ENCODE peak calls at places on chromosome 10, in five cellular contexts. Q is foreskin fibroblast, X is colonic mucosa, K is AG09309, J is H7. Y is an unnamed sample.

GRCh38 chr10:26556756-26557640 is 118.9 kb downstream of the APBB1IP start:
- DNase-seq in Q (peak; percentile 47), X (no peak), K (peak; percentile 45), J (peak; percentile 65), Y (no peak)

GRCh38 chr10:104472505-104472904 is 118.9 kb downstream of the CFAP58 start:
- DNase-seq in Q (peak; percentile 87), X (no peak), K (no peak), J (no peak), Y (no peak)

GRCh38 chr10:26488344-26488743 is 50.2 kb downstream of the APBB1IP start:
- DNase-seq in Q (peak; percentile 26), X (no peak), K (no peak), J (no peak), Y (no peak)

GRCh38 chr10:34526758-34527730 is 288.1 kb downstream of the PARD3 start:
- DNase-seq in Q (peak; percentile 81), X (no peak), K (peak; percentile 95), J (peak; percentile 25), Y (peak; percentile 91)

GRCh38 chr10:22379059-22379458 is 33.8 kb downstream of the SPAG6 start:
- DNase-seq in Q (no peak), X (no peak), K (no peak), J (no peak), Y (no peak)

GRCh38 chr10:70786799-70787415 is 1.7 kb upstream of the TBATA start:
- DNase-seq in Q (peak; percentile 19), X (no peak), K (no peak), J (no peak), Y (peak; percentile 31)

GRCh38 chr10:112775892-112776679 is 174.0 kb upstream of the TCF7L2 start:
- DNase-seq in Q (peak; percentile 39), X (no peak), K (no peak), J (no peak), Y (no peak)

GRCh38 chr10:62760401-62760800 is 44.1 kb upstream of the ADO start:
- DNase-seq in Q (no peak), X (no peak), K (no peak), J (no peak), Y (no peak)

GRCh38 chr10:17445400-17445998 is 8.9 kb downstream of the ST8SIA6 start:
- DNase-seq in Q (no peak), X (peak; percentile 62), K (no peak), J (no peak), Y (no peak)

GRCh38 chr10:126090911-126091728 is 194.8 kb downstream of the FANK1 start:
- DNase-seq in Q (peak; percentile 98), X (no peak), K (peak; percentile 92), J (no peak), Y (peak; percentile 95)

GRCh38 chr10:130221456-130222375 is 85.5 kb downstream of the GLRX3 start:
- DNase-seq in Q (no peak), X (no peak), K (no peak), J (no peak), Y (no peak)

GRCh38 chr10:98555011-98555619 is 108.4 kb upstream of the HPS1 start:
- DNase-seq in Q (peak; percentile 9), X (no peak), K (no peak), J (no peak), Y (no peak)

GRCh38 chr10:110420401-110421193 is 77.1 kb upstream of the DUSP5 start:
- DNase-seq in Q (peak; percentile 77), X (peak; percentile 36), K (no peak), J (no peak), Y (no peak)

GRCh38 chr10:93503075-93503474 is 6.7 kb downstream of the CEP55 start:
- DNase-seq in Q (no peak), X (no peak), K (no peak), J (no peak), Y (no peak)

GRCh38 chr10:43843331-43844101 is 194.8 kb upstream of the ZNF32 start:
- DNase-seq in Q (peak; percentile 90), X (no peak), K (no peak), J (no peak), Y (peak; percentile 79)

GRCh38 chr10:84076047-84076388 is 63.3 kb upstream of the GHITM start:
- DNase-seq in Q (peak; percentile 77), X (no peak), K (peak; percentile 33), J (no peak), Y (peak; percentile 30)
- H3K4me3 ChIP-seq in Q (no peak overlapping the region), X (no peak overlapping the region), K (no peak overlapping the region), J (no peak overlapping the region), Y (no peak overlapping the region)

GRCh38 chr10:30782543-30783461 is 153.2 kb upstream of the LYZL2 start:
- DNase-seq in Q (peak; percentile 85), X (no peak), K (no peak), J (no peak), Y (peak; percentile 46)

GRCh38 chr10:30786131-30786530 is 156.6 kb upstream of the LYZL2 start:
- DNase-seq in Q (peak; percentile 89), X (no peak), K (no peak), J (no peak), Y (no peak)

GRCh38 chr10:30784521-30784895 is 155.0 kb upstream of the LYZL2 start:
- DNase-seq in Q (peak; percentile 75), X (no peak), K (peak; percentile 57), J (no peak), Y (no peak)

GRCh38 chr10:30784896-30785605 is 155.5 kb upstream of the LYZL2 start:
- DNase-seq in Q (peak; percentile 80), X (peak; percentile 44), K (no peak), J (peak; percentile 96), Y (peak; percentile 38)

DNA sequence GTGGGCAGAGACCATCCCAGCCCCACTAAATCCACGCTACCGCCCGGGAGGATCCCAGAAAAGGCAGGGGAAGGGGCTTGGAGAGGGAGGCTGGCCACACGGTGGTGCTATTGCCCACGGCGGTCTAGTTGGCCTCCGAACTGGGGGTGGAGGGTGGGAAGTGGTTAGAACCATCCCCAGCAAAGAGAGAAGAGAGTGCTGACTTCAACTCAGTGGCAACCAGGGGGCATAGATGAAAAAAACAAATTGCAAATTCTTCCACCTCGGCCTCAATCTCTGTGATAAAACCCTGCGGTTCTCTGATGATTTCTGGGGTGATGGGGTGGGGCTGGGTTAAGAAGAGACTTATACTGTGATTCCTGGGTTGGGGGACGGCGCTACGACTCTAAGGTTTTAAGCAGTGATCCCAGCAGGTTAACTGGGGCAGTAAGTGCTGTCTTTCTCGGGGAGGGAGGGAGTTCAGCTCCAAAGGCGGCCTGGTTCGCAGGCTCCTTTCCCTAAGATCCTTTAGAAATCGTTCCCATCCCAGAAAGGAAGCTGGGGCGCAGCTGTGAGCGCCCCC is 154.5 kb upstream of the LYZL2 start:
- DNase-seq in Q (peak; percentile 96), X (peak; percentile 84), K (peak; percentile 82), J (peak; percentile 95), Y (peak; percentile 73)
- H3K4me3 ChIP-seq in Q (peak overlapping the region; percentile 5), X (peak overlapping the region; percentile 53), K (peak overlapping the region; percentile 18), J (peak overlapping the region; percentile 32), Y (no peak overlapping the region)

DNA sequence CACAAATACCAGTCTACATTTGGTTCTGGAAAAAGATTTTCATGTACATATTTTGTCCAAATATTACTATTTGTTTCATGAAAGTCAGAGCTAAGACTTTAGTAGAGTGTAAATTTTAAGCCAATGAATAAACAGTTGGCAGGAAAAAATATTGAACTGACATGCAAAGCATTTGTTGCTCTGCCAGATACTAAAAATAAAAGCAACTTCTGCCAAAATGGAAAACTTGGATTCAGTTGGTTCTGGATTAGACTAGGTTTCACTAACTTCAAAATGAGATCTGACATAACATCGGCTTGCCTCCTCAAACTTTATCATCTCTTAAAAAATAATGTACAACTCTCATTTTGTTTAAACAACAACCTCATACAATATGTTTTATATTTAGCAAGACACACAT is 34.9 kb downstream of the FAM204A start:
- DNase-seq in Q (no peak), X (no peak), K (no peak), J (no peak), Y (no peak)
- H3K4me3 ChIP-seq in Q (no peak overlapping the region), X (no peak overlapping the region), K (no peak overlapping the region), J (no peak overlapping the region), Y (no peak overlapping the region)

DNA sequence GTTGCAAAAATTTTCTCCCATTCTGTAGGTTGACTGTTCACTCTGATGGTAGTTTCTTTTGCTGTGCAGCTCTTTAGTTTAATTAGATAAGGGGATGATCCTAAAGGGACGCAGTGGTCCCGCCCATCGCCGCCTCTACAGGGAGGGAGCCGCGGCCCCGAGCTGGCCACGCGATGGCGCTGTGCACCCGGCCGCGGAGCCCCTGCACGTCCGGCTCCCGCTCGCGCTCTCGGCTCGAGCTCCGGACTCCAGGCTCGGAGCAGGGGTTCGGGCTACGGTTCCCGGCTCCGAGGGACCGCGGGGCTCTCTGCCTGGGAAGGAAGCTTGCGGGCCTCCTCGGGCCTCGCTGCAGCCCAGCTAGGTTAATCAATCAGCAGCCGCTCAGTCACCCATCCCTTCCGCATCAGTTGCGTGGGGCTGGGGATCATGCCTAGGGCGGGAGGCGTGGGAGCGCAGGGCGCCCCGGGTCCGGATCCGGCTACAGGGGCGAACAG is 97.8 kb downstream of the WDR11 start:
- DNase-seq in Q (peak; percentile 82), X (peak; percentile 68), K (peak; percentile 13), J (peak; percentile 95), Y (peak; percentile 25)
- H3K4me3 ChIP-seq in Q (peak overlapping the region; percentile 10), X (peak overlapping the region; percentile 30), K (peak overlapping the region; percentile 44), J (peak overlapping the region; percentile 44), Y (peak overlapping the region; percentile 59)

GRCh38 chr10:122222638-122223037 is 48.5 kb upstream of the BTBD16 start:
- DNase-seq in Q (no peak), X (no peak), K (no peak), J (no peak), Y (no peak)

GRCh38 chr10:122219340-122219739 is 51.8 kb upstream of the BTBD16 start:
- DNase-seq in Q (no peak), X (no peak), K (no peak), J (no peak), Y (no peak)

GRCh38 chr10:122220736-122221135 is 50.4 kb upstream of the BTBD16 start:
- DNase-seq in Q (no peak), X (no peak), K (no peak), J (no peak), Y (no peak)

GRCh38 chr10:122224159-122224558 is 46.9 kb upstream of the BTBD16 start:
- DNase-seq in Q (no peak), X (no peak), K (no peak), J (no peak), Y (no peak)

GRCh38 chr10:122221958-122222357 is 49.1 kb upstream of the BTBD16 start:
- DNase-seq in Q (no peak), X (no peak), K (no peak), J (no peak), Y (no peak)
- H3K4me3 ChIP-seq in Q (no peak overlapping the region), X (no peak overlapping the region), K (no peak overlapping the region), J (no peak overlapping the region), Y (no peak overlapping the region)

DNA sequence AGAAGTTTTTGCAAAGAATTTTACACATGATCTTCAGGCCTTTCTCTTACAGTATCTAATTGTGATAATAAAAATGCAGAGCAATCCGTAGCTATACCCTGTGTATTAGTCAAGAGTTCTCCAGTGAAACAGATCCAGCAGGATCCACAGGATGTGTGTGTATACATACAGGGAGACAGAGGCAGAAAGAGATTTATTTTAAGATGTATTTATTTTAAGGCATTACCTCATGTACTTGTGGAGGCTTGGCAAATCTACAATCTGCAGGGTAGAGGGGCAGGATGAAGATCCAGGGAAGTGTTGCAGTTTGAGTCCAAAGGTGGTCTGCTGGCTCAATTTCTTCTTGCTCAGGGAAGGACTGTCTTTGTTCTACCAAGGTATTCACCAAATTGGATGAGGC is 41.7 kb downstream of the ARHGAP12 start:
- DNase-seq in Q (no peak), X (no peak), K (no peak), J (no peak), Y (no peak)
- H3K4me3 ChIP-seq in Q (no peak overlapping the region), X (no peak overlapping the region), K (no peak overlapping the region), J (no peak overlapping the region), Y (no peak overlapping the region)

Y was measured in skeletal muscle cell.